ENCODE peak calls at places on chromosomes 3 and 15, in four cellular contexts. N is OCI-LY7, H is Caco-2, Y is HCT116. G is an unnamed sample.

GRCh38 chr15:90838066-90838465 is 30.3 kb upstream of the FURIN start:
- DNase-seq in H (no peak), N (no peak), Y (no peak), G (no peak)

GRCh38 chr3:11140713-11141104 is 13.6 kb upstream of the HRH1 start:
- DNase-seq in Y (no peak), N (no peak), H (no peak), G (no peak)

GRCh38 chr3:102400142-102400541 is 34.7 kb upstream of the ZPLD1 start:
- DNase-seq in Y (peak), N (no peak), H (no peak), G (no peak)

GRCh38 chr3:14144423-14145075 is 19.7 kb downstream of the TMEM43 start:
- DNase-seq in N (peak), Y (peak), H (peak), G (peak)

GRCh38 chr3:10004960-10005564 is 18.4 kb upstream of the EMC3 start:
- DNase-seq in N (no peak), H (no peak), Y (no peak), G (no peak)

GRCh38 chr15:26893351-26894065 is 26.6 kb downstream of the GABRA5 start:
- DNase-seq in H (no peak), N (no peak), Y (no peak), G (no peak)

GRCh38 chr3:134374791-134375541 is 719 bp upstream of the AMOTL2 start:
- DNase-seq in H (peak), N (no peak), Y (no peak), G (peak)

GRCh38 chr15:39701988-39702387 is 80.7 kb downstream of the FSIP1 start:
- DNase-seq in H (no peak), N (no peak), Y (no peak), G (no peak)

GRCh38 chr3:53571264-53571663 is 76.9 kb downstream of the CACNA1D start:
- DNase-seq in Y (no peak), H (no peak), N (no peak), G (peak)

GRCh38 chr3:79461129-79461792 is 306.5 kb downstream of the ROBO1 start:
- DNase-seq in H (no peak), N (no peak), Y (no peak), G (no peak)

GRCh38 chr3:88984266-88984665 is 123.2 kb upstream of the EPHA3 start:
- DNase-seq in H (no peak), Y (no peak), N (no peak), G (no peak)

GRCh38 chr3:94395851-94396250 is 333.0 kb downstream of the NSUN3 start:
- DNase-seq in Y (no peak), N (no peak), H (no peak), G (no peak)

GRCh38 chr3:72446406-72447058 is 401.7 kb downstream of the SHQ1 start:
- DNase-seq in Y (no peak), H (no peak), N (peak), G (peak)

GRCh38 chr15:40238927-40239591 is at the start of gene PAK6:
- DNase-seq in Y (peak), H (peak), N (peak), G (peak)

GRCh38 chr3:9778102-9778501 is 8.4 kb upstream of the CAMK1 start:
- DNase-seq in H (no peak), Y (no peak), N (no peak), G (peak)

GRCh38 chr3:46998121-46998851 is 18.8 kb downstream of the NBEAL2 start:
- DNase-seq in Y (peak), H (peak), N (peak), G (peak)

GRCh38 chr3:51371943-51372557 is 13.0 kb upstream of the MANF start:
- DNase-seq in N (peak), Y (peak), H (peak), G (peak)

GRCh38 chr3:184757010-184757651 is 45.3 kb upstream of the MAGEF1 start:
- DNase-seq in Y (no peak), N (no peak), H (no peak), G (no peak)

GRCh38 chr15:41796457-41796856 is 22.2 kb downstream of the MAPKBP1 start:
- DNase-seq in Y (no peak), N (no peak), H (no peak), G (peak)

GRCh38 chr15:94168250-94168649 is 63.1 kb upstream of the MCTP2 start:
- DNase-seq in N (peak), H (peak), Y (peak), G (peak)

GRCh38 chr3:130992344-130992743 is 34.3 kb downstream of the ASTE1 start:
- DNase-seq in Y (no peak), N (no peak), H (no peak), G (no peak)

GRCh38 chr15:62899090-62899493 is 143.5 kb upstream of the TPM1 start:
- DNase-seq in N (no peak), Y (no peak), H (no peak), G (peak)

GRCh38 chr3:8441969-8442559 is 59.6 kb upstream of the LMCD1 start:
- DNase-seq in N (peak), H (peak), Y (peak), G (peak)

GRCh38 chr3:33652736-33653135 is 65.3 kb downstream of the CLASP2 start:
- DNase-seq in Y (no peak), H (no peak), N (no peak), G (no peak)

GRCh38 chr3:135779024-135779423 is 186.5 kb upstream of the PPP2R3A start:
- DNase-seq in N (no peak), H (no peak), Y (no peak), G (no peak)

GRCh38 chr3:194740859-194741486 is 55.3 kb downstream of the FAM43A start:
- DNase-seq in H (peak), Y (peak), N (no peak), G (peak)

GRCh38 chr3:126389112-126389791 is 5.5 kb upstream of the CFAP100 start:
- DNase-seq in Y (peak), H (peak), N (peak), G (peak)

GRCh38 chr15:92949604-92950249 is 49.6 kb downstream of the CHD2 start:
- DNase-seq in H (no peak), Y (no peak), N (peak), G (peak)

GRCh38 chr3:193737191-193737751 is 144.3 kb downstream of the OPA1 start:
- DNase-seq in N (no peak), Y (no peak), H (no peak), G (no peak)

GRCh38 chr3:3160826-3161225 is 18.7 kb downstream of the CRBN start:
- DNase-seq in Y (no peak), H (no peak), N (no peak), G (no peak)

GRCh38 chr3:27253831-27254230 is 115.4 kb downstream of the NEK10 start:
- DNase-seq in H (peak), N (peak), Y (peak), G (peak)

GRCh38 chr3:172034786-172035685 is 4.3 kb upstream of the FNDC3B start:
- DNase-seq in H (peak), Y (peak), N (peak), G (peak)

GRCh38 chr3:12574131-12574530 is 17.2 kb downstream of the MKRN2 start:
- DNase-seq in N (no peak), H (no peak), Y (no peak), G (no peak)

GRCh38 chr15:91302588-91303439 is 202.8 kb downstream of the SV2B start:
- DNase-seq in H (peak), N (peak), Y (peak), G (peak)

GRCh38 chr3:109643590-109643989 is 306.2 kb upstream of the DPPA4 start:
- DNase-seq in N (no peak), Y (peak), H (no peak), G (peak)

GRCh38 chr15:80932989-80933388 is 56.6 kb downstream of the MESD start:
- DNase-seq in H (no peak), N (no peak), Y (no peak), G (no peak)

GRCh38 chr3:150407051-150407817 is 864 bp upstream of the TSC22D2 start:
- DNase-seq in N (peak), H (no peak), Y (no peak), G (peak)

GRCh38 chr15:43911235-43911661 is 84.4 kb downstream of the WDR76 start:
- DNase-seq in Y (no peak), N (no peak), H (no peak), G (peak)

GRCh38 chr15:43912208-43912607 is 85.4 kb downstream of the WDR76 start:
- DNase-seq in Y (no peak), N (no peak), H (no peak), G (no peak)

GRCh38 chr15:43913941-43914340 is 87.1 kb downstream of the WDR76 start:
- DNase-seq in N (no peak), H (no peak), Y (no peak), G (no peak)

GRCh38 chr15:43915820-43916660 is 89.2 kb downstream of the WDR76 start:
- DNase-seq in N (no peak), Y (no peak), H (no peak), G (no peak)

GRCh38 chr15:43912991-43913927 is 86.5 kb downstream of the WDR76 start:
- DNase-seq in Y (peak), N (no peak), H (peak), G (peak)
- TF ChIP-seq CTCF in Y (no peak), N (no peak), H (no peak), G (no peak)

GRCh38 chr3:36877930-36878685 is 66.7 kb downstream of the TRANK1 start:
- DNase-seq in H (no peak), N (no peak), Y (no peak), G (no peak)
- TF ChIP-seq CTCF in H (no peak), N (no peak), Y (no peak), G (no peak)

GRCh38 chr15:101664303-101664913 is 12.2 kb upstream of the TM2D3 start:
- DNase-seq in Y (no peak), H (peak), N (peak), G (peak)
- TF ChIP-seq CTCF in Y (peak), H (peak), N (peak), G (peak)

DNA sequence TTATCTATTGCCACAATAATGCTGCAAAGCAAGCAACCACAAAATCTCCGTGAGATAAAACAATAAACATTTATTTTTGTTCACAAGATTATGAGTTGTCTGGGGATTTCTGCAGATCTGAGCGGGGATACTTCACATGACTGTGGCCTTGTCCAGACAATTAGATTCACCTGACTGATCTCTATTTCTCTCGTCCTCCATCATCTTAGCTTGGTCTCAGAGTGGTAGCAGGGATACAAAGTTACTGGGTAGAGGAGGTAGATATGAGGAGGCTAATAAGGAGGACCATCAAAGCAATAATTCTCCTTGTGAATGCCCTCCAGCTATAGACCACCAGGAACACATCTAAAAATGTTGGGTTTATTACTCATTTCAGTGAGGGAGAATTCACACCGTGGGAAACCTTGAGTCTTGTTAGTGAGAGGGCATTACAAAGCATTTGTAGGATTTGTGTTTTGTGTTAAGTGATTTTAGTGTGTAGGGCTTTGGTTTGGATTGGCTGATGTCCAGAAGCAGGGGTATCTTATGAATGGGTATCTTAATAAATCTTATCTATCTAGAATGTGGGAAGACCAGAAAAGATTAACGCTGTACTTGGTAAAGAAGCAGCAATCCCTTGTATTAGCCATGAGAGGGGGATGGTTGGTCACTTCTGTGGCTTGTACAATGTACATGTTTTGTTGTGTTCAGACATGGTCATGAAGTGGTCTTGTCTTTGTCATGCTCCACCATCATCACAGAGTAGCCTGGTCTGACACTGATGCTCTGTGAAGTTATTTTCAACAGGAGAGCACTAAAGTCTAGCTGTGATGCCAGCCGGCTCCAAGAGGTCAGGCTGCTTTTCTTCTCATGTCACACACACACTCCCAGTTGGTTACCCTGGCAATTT is 287.6 kb upstream of the STT3B start:
- DNase-seq in H (peak), N (no peak), Y (no peak), G (no peak)
- TF ChIP-seq CTCF in H (no peak), N (no peak), Y (no peak), G (no peak)

DNA sequence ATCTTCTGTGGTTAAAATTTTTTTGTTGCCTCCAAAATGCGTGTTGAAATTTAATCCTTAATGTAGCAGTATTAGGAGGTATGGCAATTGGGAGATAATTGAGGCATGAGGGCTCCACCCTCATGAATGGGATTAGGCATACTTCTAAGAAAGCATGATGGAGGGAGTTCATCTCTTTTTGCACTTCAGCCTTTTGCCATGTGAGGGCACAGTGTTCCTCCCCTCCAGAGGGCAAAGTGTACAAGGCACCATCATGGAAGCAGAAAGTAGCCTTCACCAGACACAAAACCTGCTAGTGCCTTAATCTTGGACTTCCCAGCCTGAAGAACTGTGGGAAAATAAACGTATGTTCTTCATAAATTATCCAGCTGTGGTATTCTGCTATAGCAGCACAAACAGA is 429.5 kb downstream of the ZIC1 start:
- DNase-seq in H (peak), N (no peak), Y (peak), G (peak)
- TF ChIP-seq CTCF in H (no peak), N (peak), Y (peak), G (peak)

GRCh38 chr15:52191207-52191606 is at the start of gene GNB5:
- DNase-seq in H (no peak), N (no peak), Y (no peak), G (no peak)
- TF ChIP-seq CTCF in H (no peak), N (no peak), Y (no peak), G (no peak)

GRCh38 chr3:121956363-121956762 is 62.2 kb downstream of the SLC15A2 start:
- DNase-seq in Y (no peak), H (no peak), N (no peak), G (no peak)
- TF ChIP-seq CTCF in Y (no peak), H (no peak), N (peak), G (no peak)

GRCh38 chr15:48641416-48641815 is 4.1 kb downstream of the FBN1 start:
- DNase-seq in N (peak), H (no peak), Y (no peak), G (peak)
- TF ChIP-seq CTCF in N (peak), H (no peak), Y (peak), G (peak)